ENCODE peak calls at places on chromosomes 6 and 20, in five cellular contexts. U is neural progenitor cell, I is NT2/D1, E is DND-41, R is mesendoderm. H is an unnamed sample.

GRCh38 chr20:21162631-21163030 is 36.7 kb downstream of the KIZ start:
- DNase-seq in U (no peak), I (no peak), E (no peak), R (no peak), H (no peak)

GRCh38 chr6:13534536-13534935 is 39.9 kb upstream of the SIRT5 start:
- DNase-seq in U (no peak), I (no peak), E (no peak), R (no peak), H (no peak)

GRCh38 chr20:34475979-34476736 is 40.1 kb upstream of the DYNLRB1 start:
- DNase-seq in U (peak; percentile 8), I (no peak), E (no peak), R (no peak), H (peak; percentile 82)

GRCh38 chr6:99146716-99147115 is 199.0 kb upstream of the FBXL4 start:
- DNase-seq in U (no peak), I (no peak), E (no peak), R (no peak), H (no peak)

GRCh38 chr20:63297796-63298572 is 5.0 kb downstream of the COL20A1 start:
- DNase-seq in U (no peak), I (no peak), E (no peak), R (no peak), H (no peak)

GRCh38 chr20:38601216-38602184 is at the start of gene ARHGAP40:
- DNase-seq in U (peak; percentile 51), I (no peak), E (no peak), R (peak; percentile 78), H (no peak)

GRCh38 chr6:38184780-38185080 is 365.2 kb downstream of the ZFAND3 start:
- DNase-seq in U (no peak), I (no peak), E (no peak), R (no peak), H (no peak)

GRCh38 chr20:14142171-14142570 is 146.9 kb downstream of the MACROD2 start:
- DNase-seq in U (peak; percentile 85), I (peak; percentile 56), E (peak; percentile 13), R (peak; percentile 97), H (peak; percentile 72)

GRCh38 chr20:18527836-18528235 is 20.1 kb downstream of the SEC23B start:
- DNase-seq in U (no peak), I (no peak), E (no peak), R (no peak), H (no peak)

GRCh38 chr6:119077643-119078448 is 618 bp downstream of the FAM184A start:
- DNase-seq in U (peak; percentile 55), I (no peak), E (no peak), R (peak; percentile 61), H (no peak)

GRCh38 chr20:43723194-43723593 is 3.6 kb downstream of the GTSF1L start:
- DNase-seq in U (no peak), I (no peak), E (no peak), R (no peak), H (no peak)

GRCh38 chr6:30647039-30647801 is at the start of gene C6orf136:
- DNase-seq in U (peak; percentile 97), I (peak; percentile 82), E (peak; percentile 95), R (peak; percentile 95), H (peak; percentile 97)

GRCh38 chr6:67818322-67818721 is 816.8 kb upstream of the ADGRB3 start:
- DNase-seq in U (no peak), I (no peak), E (no peak), R (no peak), H (no peak)

GRCh38 chr6:5499644-5500306 is 238.5 kb downstream of the FARS2 start:
- DNase-seq in U (no peak), I (no peak), E (no peak), R (no peak), H (no peak)

GRCh38 chr20:51725584-51726176 is 42.5 kb downstream of the ATP9A start:
- DNase-seq in U (no peak), I (no peak), E (no peak), R (no peak), H (peak; percentile 27)

GRCh38 chr6:170274713-170275560 is 15.9 kb downstream of the DLL1 start:
- DNase-seq in U (no peak), I (no peak), E (no peak), R (no peak), H (no peak)

GRCh38 chr6:77470983-77471382 is 7.7 kb upstream of the HTR1B start:
- DNase-seq in U (no peak), I (no peak), E (no peak), R (no peak), H (no peak)

GRCh38 chr6:133392641-133393040 is 151.5 kb downstream of the EYA4 start:
- DNase-seq in U (no peak), I (no peak), E (no peak), R (no peak), H (no peak)

GRCh38 chr6:29632789-29633531 is at the start of gene GABBR1:
- DNase-seq in U (peak; percentile 92), I (peak; percentile 78), E (peak; percentile 87), R (peak; percentile 94), H (peak; percentile 67)

GRCh38 chr6:133707456-133707855 is 181.5 kb upstream of the TCF21 start:
- DNase-seq in U (peak; percentile 11), I (no peak), E (peak; percentile 25), R (no peak), H (no peak)

GRCh38 chr6:118935331-118935668 is 341 bp upstream of the MCM9 start:
- DNase-seq in U (no peak), I (no peak), E (no peak), R (no peak), H (no peak)

GRCh38 chr20:38196592-38196991 is 31.5 kb upstream of the TGM2 start:
- DNase-seq in U (no peak), I (no peak), E (no peak), R (no peak), H (peak; percentile 81)

GRCh38 chr6:43622541-43622940 is 6.5 kb downstream of the GTPBP2 start:
- DNase-seq in U (no peak), I (no peak), E (no peak), R (no peak), H (no peak)

GRCh38 chr6:2353412-2354137 is 108.2 kb upstream of the GMDS start:
- DNase-seq in U (peak; percentile 75), I (peak; percentile 49), E (peak; percentile 67), R (peak; percentile 72), H (peak; percentile 87)

GRCh38 chr20:646107-646867 is 6.7 kb downstream of the SRXN1 start:
- DNase-seq in U (no peak), I (no peak), E (no peak), R (no peak), H (no peak)

GRCh38 chr6:50608421-50608820 is 104.9 kb upstream of the TFAP2D start:
- DNase-seq in U (no peak), I (no peak), E (no peak), R (no peak), H (no peak)

GRCh38 chr6:149316740-149317655 is 514 bp upstream of the TAB2 start:
- DNase-seq in U (peak; percentile 98), I (peak; percentile 72), E (peak; percentile 93), R (peak; percentile 97), H (peak; percentile 96)

GRCh38 chr6:135860361-135860760 is 8.9 kb downstream of the PDE7B start:
- DNase-seq in U (no peak), I (no peak), E (no peak), R (no peak), H (no peak)

GRCh38 chr20:24160563-24161355 is 172.2 kb upstream of the GGTLC1 start:
- DNase-seq in U (peak; percentile 69), I (peak; percentile 30), E (peak; percentile 57), R (peak; percentile 68), H (peak; percentile 60)

GRCh38 chr6:12590901-12591300 is 125.7 kb upstream of the PHACTR1 start:
- DNase-seq in U (no peak), I (no peak), E (no peak), R (no peak), H (no peak)

GRCh38 chr20:31605902-31606677 is 1.0 kb downstream of the ID1 start:
- DNase-seq in U (peak; percentile 69), I (no peak), E (no peak), R (peak; percentile 33), H (no peak)

GRCh38 chr6:125970760-125971159 is 14.2 kb downstream of the HINT3 start:
- DNase-seq in U (no peak), I (no peak), E (no peak), R (no peak), H (no peak)

GRCh38 chr6:125961117-125961516 is 4.5 kb downstream of the HINT3 start:
- DNase-seq in U (no peak), I (no peak), E (no peak), R (no peak), H (no peak)

GRCh38 chr6:125968493-125968892 is 11.9 kb downstream of the HINT3 start:
- DNase-seq in U (no peak), I (no peak), E (no peak), R (no peak), H (no peak)

GRCh38 chr6:125962900-125963497 is 6.4 kb downstream of the HINT3 start:
- DNase-seq in U (no peak), I (no peak), E (no peak), R (peak; percentile 55), H (no peak)

GRCh38 chr6:125966569-125966968 is 10.0 kb downstream of the HINT3 start:
- DNase-seq in U (no peak), I (no peak), E (no peak), R (no peak), H (peak; percentile 51)
- H3K9ac ChIP-seq in U (no peak overlapping the region), I (no peak overlapping the region), E (no peak overlapping the region), R (no peak overlapping the region), H (no peak overlapping the region)

DNA sequence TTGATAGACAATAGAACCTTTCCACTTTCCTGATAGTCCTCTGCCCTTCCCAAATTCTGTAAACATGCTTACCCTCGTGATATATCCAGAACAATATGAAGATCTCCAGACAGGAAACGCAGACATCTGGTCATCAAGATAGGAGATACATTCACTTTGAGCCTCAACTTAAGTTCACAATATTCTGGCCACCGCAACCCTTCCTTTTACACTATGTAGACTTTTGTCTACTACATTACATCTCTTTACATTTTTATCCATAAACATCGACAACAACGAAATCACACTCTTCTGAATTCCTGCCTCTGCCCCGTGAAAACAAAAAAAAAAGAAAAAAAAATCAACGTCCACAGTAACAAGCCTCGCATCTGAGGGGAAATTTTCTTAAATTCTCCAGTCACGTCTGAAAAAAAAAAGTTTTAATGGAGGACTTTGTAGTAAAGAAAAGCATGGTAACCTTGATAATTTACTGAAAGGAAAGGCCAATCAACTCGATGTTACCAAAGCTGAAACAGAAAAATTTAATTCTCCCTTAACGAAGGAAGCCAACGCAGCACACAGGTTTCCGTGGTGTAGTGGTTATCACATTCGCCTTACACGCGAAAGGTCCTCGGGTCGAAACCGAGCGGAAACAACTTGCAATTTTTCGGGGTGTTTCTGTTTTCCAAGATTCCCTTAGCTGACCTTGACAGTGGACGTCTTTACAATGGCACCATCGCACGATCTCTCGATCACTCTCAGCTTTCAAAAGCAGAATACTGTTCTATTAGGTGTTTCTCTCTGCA is 21.8 kb downstream of the POM121L2 start:
- DNase-seq in U (peak; percentile 36), I (no peak), E (no peak), R (peak; percentile 98), H (no peak)
- H3K9ac ChIP-seq in U (no peak overlapping the region), I (no peak overlapping the region), E (no peak overlapping the region), R (peak overlapping the region; percentile 49), H (no peak overlapping the region)

GRCh38 chr6:35489995-35490791 is 6.7 kb downstream of the TEAD3 start:
- DNase-seq in U (peak; percentile 91), I (peak; percentile 58), E (peak; percentile 34), R (peak; percentile 93), H (no peak)
- H3K9ac ChIP-seq in U (no peak overlapping the region), I (peak overlapping the region; percentile 79), E (no peak overlapping the region), R (peak overlapping the region; percentile 80), H (no peak overlapping the region)

DNA sequence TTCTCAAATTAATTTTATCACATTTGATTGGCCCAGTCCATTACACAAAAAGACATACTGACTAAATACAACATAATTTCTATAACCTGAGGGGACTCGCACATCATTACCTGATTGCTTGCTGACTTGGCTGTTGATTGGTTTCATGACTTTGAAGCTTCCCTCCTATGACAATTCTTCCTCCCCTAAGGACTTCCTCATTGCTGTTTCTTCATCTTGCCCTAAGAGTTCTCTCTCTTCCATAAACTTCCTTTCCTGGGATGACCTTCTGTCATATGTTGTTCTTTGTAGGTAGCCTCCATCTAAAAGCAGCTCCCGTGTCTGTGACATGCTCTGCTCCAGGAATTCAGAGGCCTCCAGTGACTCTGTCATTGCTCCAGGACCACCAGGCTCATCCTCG is 22.6 kb downstream of the RSPH3 start:
- DNase-seq in U (no peak), I (no peak), E (no peak), R (no peak), H (no peak)
- H3K9ac ChIP-seq in U (no peak overlapping the region), I (no peak overlapping the region), E (no peak overlapping the region), R (no peak overlapping the region), H (no peak overlapping the region)

H was measured in Karpas-422.